ENCODE peak calls at places on chromosomes 11 and 22, in nine cellular contexts. Y is cardiac muscle cell; R is germinal center; Z is GM19239; P is ACHN; C is stimulated activated CD4-positive, alpha-beta T cell treated with anti-CD3 and anti-CD28 coated beads, Interleukin-4, amount 100 ng/mL, for 1 hour; J is brain microvascular endothelial cell; U is activated CD4-positive, CD25-positive, alpha-beta regulatory T cell treated with anti-CD3 and anti-CD28 coated beads, Interleukin-2, amount 50 U/mL, for 72 hours; S is NCI-H345. K is an unnamed sample.
A peak's percentile ranks its signal among the peaks of the same experiment; 100 is the strongest.

GRCh38 chr22:47231759-47232158 is 469.3 kb downstream of the TBC1D22A start:
- DNase-seq in Y (no peak), R (no peak), Z (no peak), P (no peak), C (no peak), J (no peak), U (no peak), S (no peak), K (no peak)

GRCh38 chr11:121117753-121118152 is 16.7 kb downstream of the TECTA start:
- DNase-seq in Y (peak; percentile 4), R (no peak), Z (no peak), P (no peak), C (no peak), J (no peak), U (no peak), S (no peak), K (no peak)

GRCh38 chr11:75562836-75563484 is 907 bp downstream of the SERPINH1 start:
- DNase-seq in Y (peak; percentile 76), R (no peak), Z (no peak), P (peak; percentile 49), C (no peak), J (peak; percentile 72), U (no peak), S (no peak), K (no peak)

GRCh38 chr22:45885941-45886395 is 91.0 kb downstream of the WNT7B start:
- DNase-seq in Y (no peak), R (no peak), Z (no peak), P (no peak), C (no peak), J (no peak), U (no peak), S (no peak), K (no peak)

GRCh38 chr22:39617342-39617741 is 46.8 kb downstream of the CACNA1I start:
- DNase-seq in Y (no peak), R (no peak), Z (no peak), P (no peak), C (peak; percentile 42), J (no peak), U (no peak), S (no peak), K (no peak)

GRCh38 chr11:44874284-44874683 is 76.4 kb downstream of the TP53I11 start:
- DNase-seq in Y (no peak), R (no peak), Z (no peak), P (no peak), C (no peak), J (no peak), U (no peak), S (no peak), K (no peak)

GRCh38 chr22:41928416-41929157 is 2.0 kb upstream of the TNFRSF13C start:
- DNase-seq in Y (no peak), R (no peak), Z (no peak), P (no peak), C (no peak), J (no peak), U (no peak), S (no peak), K (no peak)

GRCh38 chr11:2295971-2296912 is 5.5 kb downstream of the C11orf21 start:
- DNase-seq in Y (no peak), R (no peak), Z (no peak), P (no peak), C (no peak), J (no peak), U (peak; percentile 25), S (no peak), K (no peak)

GRCh38 chr11:129973809-129974208 is 28.8 kb downstream of the PRDM10 start:
- DNase-seq in Y (no peak), R (no peak), Z (no peak), P (no peak), C (no peak), J (peak; percentile 14), U (no peak), S (no peak), K (no peak)

GRCh38 chr22:16804882-16805281 is 20.3 kb downstream of the XKR3 start:
- DNase-seq in Y (no peak), R (no peak), Z (no peak), P (no peak), C (no peak), J (no peak), U (no peak), S (no peak), K (no peak)

GRCh38 chr11:18522388-18522787 is 4.4 kb downstream of the TSG101 start:
- DNase-seq in Y (peak; percentile 15), R (no peak), Z (no peak), P (no peak), C (no peak), J (no peak), U (no peak), S (no peak), K (no peak)

GRCh38 chr11:110131386-110132123 is 38.4 kb downstream of the ZC3H12C start:
- DNase-seq in Y (no peak), R (no peak), Z (no peak), P (no peak), C (no peak), J (no peak), U (no peak), S (peak; percentile 67), K (no peak)

GRCh38 chr11:41660585-41660984 is 201.1 kb upstream of the LRRC4C start:
- DNase-seq in Y (no peak), R (no peak), Z (no peak), P (peak; percentile 2), C (no peak), J (no peak), U (no peak), S (no peak), K (no peak)

GRCh38 chr11:113045146-113045545 is 83.9 kb downstream of the NCAM1 start:
- DNase-seq in Y (no peak), R (no peak), Z (no peak), P (no peak), C (no peak), J (no peak), U (no peak), S (no peak), K (no peak)

K was measured in GM13977.